ENCODE peak calls at places on chromosomes 12 and 14, in nine cellular contexts. One of them, this sample, is unnamed.

GRCh38 chr14:22163051-22163450 is 426.0 kb downstream of the DAD1 start:
- DNase-seq in caudate nucleus: no peak
- DNase-seq in nephron progenitor cell: no peak
- DNase-seq in posterior cingulate gyrus: no peak
- DNase-seq in SK-MEL-5: peak
- DNase-seq in dorsolateral prefrontal cortex: no peak
- DNase-seq in fibroblast of the aortic adventitia: no peak
- DNase-seq in amygdala: no peak
- DNase-seq in GM13977: no peak
- DNase-seq in this sample: no peak

GRCh38 chr12:6345319-6346071 is 3.6 kb upstream of the TNFRSF1A start:
- DNase-seq in amygdala: no peak
- DNase-seq in dorsolateral prefrontal cortex: no peak
- DNase-seq in posterior cingulate gyrus: no peak
- DNase-seq in nephron progenitor cell: no peak
- DNase-seq in caudate nucleus: no peak
- DNase-seq in GM13977: no peak
- DNase-seq in SK-MEL-5: no peak
- DNase-seq in fibroblast of the aortic adventitia: peak
- DNase-seq in this sample: peak

GRCh38 chr14:68231832-68232642 is 412.5 kb downstream of the RAD51B start:
- DNase-seq in posterior cingulate gyrus: no peak
- DNase-seq in amygdala: no peak
- DNase-seq in dorsolateral prefrontal cortex: no peak
- DNase-seq in fibroblast of the aortic adventitia: peak
- DNase-seq in caudate nucleus: no peak
- DNase-seq in GM13977: no peak
- DNase-seq in nephron progenitor cell: no peak
- DNase-seq in SK-MEL-5: no peak
- DNase-seq in this sample: no peak

GRCh38 chr12:42666671-42667243 is 77.2 kb upstream of the PRICKLE1 start:
- DNase-seq in caudate nucleus: no peak
- DNase-seq in nephron progenitor cell: no peak
- DNase-seq in GM13977: no peak
- DNase-seq in posterior cingulate gyrus: no peak
- DNase-seq in dorsolateral prefrontal cortex: no peak
- DNase-seq in SK-MEL-5: no peak
- DNase-seq in amygdala: no peak
- DNase-seq in fibroblast of the aortic adventitia: no peak
- DNase-seq in this sample: no peak

GRCh38 chr12:110338754-110339153 is 57.7 kb downstream of the ATP2A2 start:
- DNase-seq in nephron progenitor cell: no peak
- DNase-seq in caudate nucleus: no peak
- DNase-seq in SK-MEL-5: peak
- DNase-seq in GM13977: no peak
- DNase-seq in posterior cingulate gyrus: no peak
- DNase-seq in amygdala: no peak
- DNase-seq in fibroblast of the aortic adventitia: no peak
- DNase-seq in dorsolateral prefrontal cortex: no peak
- DNase-seq in this sample: no peak

GRCh38 chr12:32586390-32586789 is 92.7 kb upstream of the DNM1L start:
- DNase-seq in caudate nucleus: no peak
- DNase-seq in dorsolateral prefrontal cortex: no peak
- DNase-seq in GM13977: no peak
- DNase-seq in amygdala: no peak
- DNase-seq in posterior cingulate gyrus: no peak
- DNase-seq in fibroblast of the aortic adventitia: peak
- DNase-seq in SK-MEL-5: no peak
- DNase-seq in nephron progenitor cell: no peak
- DNase-seq in this sample: no peak

GRCh38 chr12:93060071-93060665 is 131.1 kb upstream of the EEA1 start:
- DNase-seq in fibroblast of the aortic adventitia: no peak
- DNase-seq in amygdala: no peak
- DNase-seq in SK-MEL-5: no peak
- DNase-seq in posterior cingulate gyrus: no peak
- DNase-seq in dorsolateral prefrontal cortex: no peak
- DNase-seq in GM13977: peak
- DNase-seq in caudate nucleus: no peak
- DNase-seq in nephron progenitor cell: no peak
- DNase-seq in this sample: no peak

GRCh38 chr12:61879229-61879628 is 381.0 kb upstream of the USP15 start:
- DNase-seq in caudate nucleus: no peak
- DNase-seq in posterior cingulate gyrus: no peak
- DNase-seq in amygdala: no peak
- DNase-seq in fibroblast of the aortic adventitia: no peak
- DNase-seq in GM13977: no peak
- DNase-seq in nephron progenitor cell: no peak
- DNase-seq in dorsolateral prefrontal cortex: no peak
- DNase-seq in SK-MEL-5: no peak
- DNase-seq in this sample: no peak

GRCh38 chr12:38872181-38872580 is 33.2 kb downstream of the CPNE8 start:
- DNase-seq in posterior cingulate gyrus: no peak
- DNase-seq in SK-MEL-5: no peak
- DNase-seq in fibroblast of the aortic adventitia: no peak
- DNase-seq in dorsolateral prefrontal cortex: no peak
- DNase-seq in caudate nucleus: no peak
- DNase-seq in nephron progenitor cell: no peak
- DNase-seq in GM13977: no peak
- DNase-seq in amygdala: no peak
- DNase-seq in this sample: no peak

GRCh38 chr14:34365309-34365915 is 96.6 kb downstream of the SPTSSA start:
- DNase-seq in caudate nucleus: no peak
- DNase-seq in posterior cingulate gyrus: no peak
- DNase-seq in fibroblast of the aortic adventitia: peak
- DNase-seq in SK-MEL-5: peak
- DNase-seq in amygdala: no peak
- DNase-seq in GM13977: no peak
- DNase-seq in dorsolateral prefrontal cortex: no peak
- DNase-seq in nephron progenitor cell: no peak
- DNase-seq in this sample: no peak

GRCh38 chr12:109725321-109726105 is 11.9 kb downstream of the FAM222A start:
- DNase-seq in dorsolateral prefrontal cortex: peak
- DNase-seq in posterior cingulate gyrus: peak
- DNase-seq in fibroblast of the aortic adventitia: no peak
- DNase-seq in SK-MEL-5: no peak
- DNase-seq in nephron progenitor cell: no peak
- DNase-seq in amygdala: peak
- DNase-seq in caudate nucleus: peak
- DNase-seq in GM13977: no peak
- DNase-seq in this sample: no peak

GRCh38 chr12:89933911-89934310 is 225.3 kb upstream of the ATP2B1 start:
- DNase-seq in nephron progenitor cell: no peak
- DNase-seq in GM13977: no peak
- DNase-seq in amygdala: no peak
- DNase-seq in dorsolateral prefrontal cortex: no peak
- DNase-seq in posterior cingulate gyrus: no peak
- DNase-seq in fibroblast of the aortic adventitia: peak
- DNase-seq in caudate nucleus: no peak
- DNase-seq in SK-MEL-5: no peak
- DNase-seq in this sample: no peak

GRCh38 chr12:95173392-95174251 is 43.6 kb downstream of the FGD6 start:
- DNase-seq in fibroblast of the aortic adventitia: peak
- DNase-seq in dorsolateral prefrontal cortex: no peak
- DNase-seq in SK-MEL-5: no peak
- DNase-seq in GM13977: no peak
- DNase-seq in nephron progenitor cell: no peak
- DNase-seq in posterior cingulate gyrus: no peak
- DNase-seq in caudate nucleus: no peak
- DNase-seq in amygdala: peak
- DNase-seq in this sample: no peak

GRCh38 chr14:95483843-95484165 is 32.6 kb downstream of the SYNE3 start:
- DNase-seq in amygdala: no peak
- DNase-seq in caudate nucleus: no peak
- DNase-seq in fibroblast of the aortic adventitia: no peak
- DNase-seq in posterior cingulate gyrus: no peak
- DNase-seq in nephron progenitor cell: no peak
- DNase-seq in dorsolateral prefrontal cortex: no peak
- DNase-seq in GM13977: no peak
- DNase-seq in SK-MEL-5: no peak
- DNase-seq in this sample: no peak